ENCODE peak calls at places on chromosomes 2 and 18, in five cellular contexts. Q is T-helper 1 cell, F is AG20443, D is iPS-NIHi11, J is hepatic stellate cell. X is an unnamed sample.

GRCh38 chr2:111534816-111535803 is 348.9 kb downstream of the ANAPC1 start:
- DNase-seq in F (peak; percentile 20), Q (no peak), J (peak; percentile 9), D (peak; percentile 23), X (peak; percentile 55)

GRCh38 chr2:46776687-46777327 is 138.8 kb downstream of the MCFD2 start:
- DNase-seq in F (peak; percentile 65), J (peak; percentile 60), Q (no peak), D (peak; percentile 63), X (no peak)

GRCh38 chr18:55076643-55077218 is 117.5 kb upstream of the CCDC68 start:
- DNase-seq in D (no peak), Q (no peak), F (peak; percentile 50), J (no peak), X (no peak)

GRCh38 chr18:73888565-73888964 is 259.1 kb downstream of the FBXO15 start:
- DNase-seq in Q (no peak), F (no peak), D (no peak), J (no peak), X (no peak)

GRCh38 chr2:72111061-72111460 is 36.6 kb downstream of the CYP26B1 start:
- DNase-seq in F (no peak), D (no peak), J (no peak), Q (no peak), X (no peak)

GRCh38 chr2:236120006-236120740 is 48.0 kb downstream of the GBX2 start:
- DNase-seq in F (no peak), J (no peak), Q (no peak), D (no peak), X (no peak)

GRCh38 chr2:230863031-230863430 is 1.7 kb upstream of the ITM2C start:
- DNase-seq in D (no peak), F (no peak), Q (no peak), J (no peak), X (peak; percentile 53)

GRCh38 chr2:147810883-147811765 is 33.7 kb upstream of the ACVR2A start:
- DNase-seq in J (no peak), Q (no peak), F (no peak), D (no peak), X (no peak)

GRCh38 chr18:52333860-52334259 is 6.1 kb upstream of the DCC start:
- DNase-seq in F (no peak), Q (no peak), D (no peak), J (no peak), X (no peak)

GRCh38 chr2:237474931-237475703 is 11.9 kb upstream of the MLPH start:
- DNase-seq in D (peak; percentile 98), J (peak; percentile 92), F (peak; percentile 94), Q (peak; percentile 52), X (peak; percentile 96)

GRCh38 chr18:48326901-48327675 is 82.1 kb downstream of the ZBTB7C start:
- DNase-seq in J (peak; percentile 17), F (peak; percentile 66), D (no peak), Q (no peak), X (peak; percentile 92)

GRCh38 chr2:111226797-111227700 is 106.3 kb downstream of the BCL2L11 start:
- DNase-seq in J (no peak), D (no peak), F (peak; percentile 47), Q (no peak), X (no peak)

GRCh38 chr2:41791523-41791922 is 256.3 kb upstream of the PKDCC start:
- DNase-seq in J (no peak), F (peak; percentile 53), Q (no peak), D (peak; percentile 55), X (peak; percentile 45)

GRCh38 chr2:27702302-27702701 is 38.6 kb downstream of the SLC4A1AP start:
- DNase-seq in D (no peak), F (no peak), J (no peak), Q (no peak), X (no peak)

GRCh38 chr2:18500333-18500732 is 60.1 kb downstream of the RDH14 start:
- DNase-seq in Q (no peak), J (no peak), D (no peak), F (no peak), X (no peak)

GRCh38 chr2:236768393-236769140 is 198.9 kb downstream of the ACKR3 start:
- DNase-seq in J (no peak), Q (no peak), F (peak; percentile 84), D (no peak), X (peak; percentile 91)

GRCh38 chr2:229917793-229918192 is 4.0 kb downstream of the TRIP12 start:
- DNase-seq in J (no peak), Q (no peak), F (no peak), D (no peak), X (no peak)

GRCh38 chr2:7007846-7008741 is 90.9 kb downstream of the RNF144A start:
- DNase-seq in J (no peak), Q (no peak), D (no peak), F (no peak), X (no peak)

GRCh38 chr18:25705650-25706049 is 353.7 kb upstream of the ZNF521 start:
- DNase-seq in F (no peak), Q (no peak), D (no peak), J (no peak), X (no peak)

GRCh38 chr18:77671456-77672167 is 422.0 kb downstream of the GALR1 start:
- DNase-seq in F (no peak), Q (no peak), D (peak; percentile 57), J (no peak), X (no peak)

GRCh38 chr2:12764075-12764722 is 47.5 kb downstream of the TRIB2 start:
- DNase-seq in Q (no peak), J (no peak), F (peak; percentile 74), D (no peak), X (peak; percentile 88)

GRCh38 chr2:201150454-201151020 is 32.4 kb upstream of the CASP10 start:
- DNase-seq in F (no peak), J (no peak), Q (no peak), D (no peak), X (no peak)

GRCh38 chr2:26584656-26585055 is 56.5 kb downstream of the CIB4 start:
- DNase-seq in J (no peak), D (no peak), F (no peak), Q (no peak), X (peak; percentile 44)